ENCODE peak calls at places on chromosomes 13 and 19, in four cellular contexts. Q is heart left ventricle, U is tibial nerve, I is HCT116. Y is an unnamed sample.

GRCh38 chr19:8611890-8612806 is 1.6 kb upstream of the ADAMTS10 start:
- DNase-seq in Q (peak; percentile 89), I (no peak), U (peak; percentile 28), Y (peak; percentile 16)

GRCh38 chr13:114264886-114265611 is 16.4 kb upstream of the UPF3A start:
- DNase-seq in U (no peak), I (no peak), Q (no peak), Y (no peak)

GRCh38 chr13:46804391-46804815 is 7.4 kb upstream of the ESD start:
- DNase-seq in U (no peak), Q (no peak), I (peak; percentile 64), Y (no peak)

GRCh38 chr13:105655046-105655445 is 880.4 kb downstream of the EFNB2 start:
- DNase-seq in Q (no peak), I (no peak), U (no peak), Y (no peak)

GRCh38 chr13:86581711-86582110 is 782.5 kb upstream of the SLITRK6 start:
- DNase-seq in U (no peak), I (no peak), Q (no peak), Y (no peak)

GRCh38 chr19:4019578-4019977 is 12.0 kb downstream of the PIAS4 start:
- DNase-seq in Q (no peak), I (no peak), U (no peak), Y (no peak)

GRCh38 chr13:105925496-105925895 is 610.0 kb downstream of the EFNB2 start:
- DNase-seq in Q (no peak), U (no peak), I (no peak), Y (no peak)

GRCh38 chr19:584240-585001 is 5.3 kb upstream of the HCN2 start:
- DNase-seq in U (no peak), Q (no peak), I (no peak), Y (no peak)

GRCh38 chr13:43516401-43516826 is 270.4 kb downstream of the ENOX1 start:
- DNase-seq in I (no peak), Q (no peak), U (peak; percentile 53), Y (peak; percentile 44)

GRCh38 chr13:99124695-99125334 is 75.8 kb upstream of the UBAC2 start:
- DNase-seq in I (peak; percentile 3), U (no peak), Q (no peak), Y (no peak)

GRCh38 chr19:43739836-43740235 is 14.9 kb downstream of the SMG9 start:
- DNase-seq in U (no peak), Q (no peak), I (no peak), Y (no peak)

GRCh38 chr19:13022859-13023636 is 27.8 kb downstream of the NFIX start:
- DNase-seq in U (peak; percentile 80), I (no peak), Q (peak; percentile 90), Y (peak; percentile 82)

GRCh38 chr13:94677799-94678198 is 34.5 kb downstream of the SOX21 start:
- DNase-seq in U (no peak), Q (no peak), I (no peak), Y (no peak)

GRCh38 chr13:113849981-113850721 is 13.7 kb downstream of the GAS6 start:
- DNase-seq in Q (no peak), U (no peak), I (no peak), Y (no peak)

GRCh38 chr19:7973883-7974282 is 30.4 kb upstream of the TIMM44 start:
- DNase-seq in I (no peak), U (no peak), Q (peak; percentile 88), Y (peak; percentile 81)

GRCh38 chr19:50817941-50818858 is 5.4 kb downstream of the KLK1 start:
- DNase-seq in Q (peak; percentile 52), I (peak; percentile 48), U (no peak), Y (no peak)

GRCh38 chr19:4557971-4558941 is 1.2 kb downstream of the SEMA6B start:
- DNase-seq in I (no peak), U (no peak), Q (no peak), Y (no peak)

GRCh38 chr19:29609636-29610035 is 3.6 kb downstream of the POP4 start:
- DNase-seq in Q (no peak), U (no peak), I (no peak), Y (no peak)

GRCh38 chr19:35166100-35167063 is 11.8 kb downstream of the FXYD5 start:
- DNase-seq in Q (no peak), I (no peak), U (no peak), Y (no peak)

GRCh38 chr13:110499621-110500281 is 61.8 kb downstream of the RAB20 start:
- DNase-seq in Q (no peak), U (no peak), I (no peak), Y (no peak)

GRCh38 chr13:26785845-26786630 is 25.5 kb upstream of the GPR12 start:
- DNase-seq in Q (peak; percentile 51), I (no peak), U (peak; percentile 8), Y (no peak)

GRCh38 chr13:72180253-72180952 is 313.4 kb upstream of the DACH1 start:
- DNase-seq in Q (no peak), U (no peak), I (no peak), Y (no peak)

GRCh38 chr19:40906512-40906911 is 24.5 kb upstream of the CYP2A7 start:
- DNase-seq in Q (no peak), U (no peak), I (no peak), Y (no peak)

GRCh38 chr13:23570099-23570926 is at the start of gene TNFRSF19:
- DNase-seq in U (peak; percentile 35), I (no peak), Q (peak; percentile 84), Y (no peak)

GRCh38 chr19:7480222-7480974 is 8.4 kb downstream of the PEX11G start:
- DNase-seq in Q (no peak), U (no peak), I (no peak), Y (no peak)

GRCh38 chr19:35006342-35006998 is 6.3 kb downstream of the GRAMD1A start:
- DNase-seq in I (no peak), U (no peak), Q (no peak), Y (no peak)

GRCh38 chr19:56403261-56403660 is 871 bp upstream of the ZNF583 start:
- DNase-seq in U (no peak), I (no peak), Q (no peak), Y (no peak)

GRCh38 chr19:16562608-16563025 is 9.6 kb downstream of the SLC35E1 start:
- DNase-seq in Q (no peak), U (no peak), I (no peak), Y (no peak)

GRCh38 chr19:7533281-7533819 is 2.2 kb upstream of the PNPLA6 start:
- DNase-seq in U (peak; percentile 42), I (no peak), Q (peak; percentile 87), Y (peak; percentile 55)

GRCh38 chr19:6868341-6868740 is 19.0 kb upstream of the ADGRE1 start:
- DNase-seq in U (peak; percentile 18), I (no peak), Q (no peak), Y (peak; percentile 10)

GRCh38 chr19:38975214-38975860 is at the start of gene FBXO17:
- DNase-seq in Q (peak; percentile 43), I (no peak), U (peak; percentile 34), Y (no peak)

GRCh38 chr13:41611385-41611784 is 154.0 kb downstream of the RGCC start:
- DNase-seq in U (no peak), Q (no peak), I (no peak), Y (no peak)

GRCh38 chr13:83286737-83287136 is 595.5 kb downstream of the SLITRK1 start:
- DNase-seq in U (no peak), I (no peak), Q (no peak), Y (no peak)

DNA sequence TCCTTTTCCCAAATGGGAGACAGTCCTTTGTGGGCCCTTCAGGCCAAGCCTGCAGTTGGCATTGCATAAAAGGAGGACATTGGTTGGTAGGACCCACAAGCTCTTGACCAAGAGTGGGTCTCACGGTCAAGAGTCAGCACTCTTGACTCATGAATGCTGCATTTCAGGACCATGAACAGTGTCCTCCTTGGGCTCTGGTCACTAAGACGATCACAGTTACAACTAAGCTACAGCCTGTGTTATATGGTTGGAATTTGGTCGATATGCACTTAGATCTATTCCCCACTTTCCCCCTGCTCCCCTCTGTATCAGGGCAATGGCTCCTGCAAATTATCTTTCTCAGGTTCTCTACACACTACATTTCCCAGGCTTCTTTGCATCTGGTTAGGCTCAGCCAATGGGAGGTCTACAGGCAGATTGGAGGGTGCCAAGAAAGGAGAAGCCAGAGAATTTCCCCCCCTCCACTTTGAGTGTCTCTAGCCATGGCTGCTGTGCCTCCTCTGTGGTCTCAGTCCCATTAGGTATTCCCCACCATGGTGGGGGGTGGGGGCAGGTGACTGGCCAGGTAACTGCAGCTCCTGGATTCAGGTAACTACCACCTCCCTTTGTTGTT is 3.1 kb upstream of the OLFM2 start:
- DNase-seq in Q (no peak), U (no peak), I (no peak), Y (no peak)
- H3K4me1 ChIP-seq in Q (peaks cover 12% of the 10 kb centered on the region), U (peaks cover 5% of the 10 kb centered on the region), I (peaks cover 10% of the 10 kb centered on the region), Y (peaks cover 3% of the 10 kb centered on the region)

DNA sequence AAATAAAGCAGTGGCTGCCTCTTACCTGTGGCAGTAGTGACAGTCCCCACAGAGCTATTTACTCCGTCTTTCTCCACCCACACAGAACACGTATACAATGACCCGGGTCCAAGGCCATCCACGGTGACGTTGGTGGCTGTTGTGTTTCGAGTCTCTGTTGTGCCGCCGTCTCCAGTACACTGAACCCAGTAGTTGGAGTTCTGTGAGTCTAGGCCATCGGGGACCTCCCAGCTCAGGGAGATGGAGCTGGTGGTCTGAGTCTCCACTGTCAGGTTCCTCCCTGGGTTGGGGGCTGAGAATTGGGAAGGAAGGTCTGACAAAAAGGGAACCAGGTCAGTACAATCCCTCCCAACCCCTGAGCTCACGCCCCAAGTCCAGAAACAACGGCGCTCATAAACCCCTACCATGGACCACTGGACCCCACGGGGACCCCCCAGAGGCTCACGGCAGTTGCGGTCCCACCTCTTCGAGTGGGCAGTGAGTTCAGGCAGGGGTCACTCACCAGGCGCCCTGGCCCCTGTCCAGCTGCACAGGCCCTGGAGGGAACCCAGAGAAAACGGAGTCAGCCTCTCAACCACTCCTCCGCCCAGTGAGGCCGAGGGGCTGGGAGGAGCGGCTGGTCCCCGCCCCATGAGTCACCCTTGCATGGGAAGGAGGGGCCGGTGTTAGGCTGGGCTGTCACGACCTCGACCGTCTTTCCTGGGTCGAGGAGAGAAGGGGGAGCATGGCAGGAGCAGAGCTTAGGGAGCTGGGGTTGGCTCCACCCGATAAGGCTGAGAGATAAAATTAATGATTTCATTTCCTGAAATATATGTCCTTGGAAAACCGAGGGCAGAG is 2.4 kb downstream of the PTPRH start:
- DNase-seq in I (peak; percentile 67), U (peak; percentile 44), Q (peak; percentile 92), Y (no peak)
- TF ChIP-seq POLR2A in I (peak; percentile 36), U (no peak), Q (peak; percentile 14), Y (no peak)

DNA sequence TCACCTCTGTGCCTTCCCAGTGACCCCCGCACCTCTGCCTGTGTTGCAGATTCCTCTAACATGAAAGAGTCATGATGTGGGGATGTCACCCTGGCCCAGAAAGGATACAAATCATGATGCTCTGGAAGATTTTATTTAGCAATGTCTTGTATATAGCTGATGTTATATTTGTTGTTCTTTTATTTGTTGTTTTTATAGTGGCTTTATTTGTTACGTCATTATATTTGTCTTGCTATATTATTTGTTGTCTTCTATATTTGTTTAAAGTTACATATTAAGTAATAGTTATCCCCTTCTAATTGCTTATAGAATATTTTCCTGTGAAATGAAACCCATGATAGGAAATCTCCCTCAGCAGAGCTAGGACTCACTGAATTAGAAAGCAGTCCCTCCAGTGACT is 1149.2 kb downstream of the UQCRFS1 start:
- DNase-seq in I (no peak), Q (no peak), U (no peak), Y (no peak)
- H3K4me3 ChIP-seq in I (no peak overlapping the region), Q (no peak overlapping the region), U (no peak overlapping the region), Y (no peak overlapping the region)

GRCh38 chr13:28434934-28435333 is 60.0 kb downstream of the FLT1 start:
- DNase-seq in U (no peak), Q (no peak), I (no peak), Y (no peak)

GRCh38 chr13:28429685-28430290 is 65.1 kb downstream of the FLT1 start:
- DNase-seq in U (no peak), Q (no peak), I (no peak), Y (no peak)

GRCh38 chr13:28425796-28426195 is 69.1 kb downstream of the FLT1 start:
- DNase-seq in U (no peak), I (no peak), Q (no peak), Y (no peak)

GRCh38 chr13:28429096-28429495 is 65.8 kb downstream of the FLT1 start:
- DNase-seq in U (no peak), I (no peak), Q (no peak), Y (no peak)
- H3K4me1 ChIP-seq in U (no peaks in the 10 kb centered on the region), I (no peaks in the 10 kb centered on the region), Q (peaks cover 4% of the 10 kb centered on the region), Y (peaks cover 11% of the 10 kb centered on the region)

Y was measured in gastrocnemius medialis.